ENCODE peak calls at places on chromosomes 6 and 20, in five cellular contexts. M is fibroblast of pulmonary artery; G is GM04504; V is stimulated activated CD4-positive, alpha-beta T cell treated with anti-CD3 and anti-CD28 coated beads, TNF-alpha, amount 100 ng/mL, for 24 hours; N is adrenal gland. A is an unnamed sample.

GRCh38 chr6:44230034-44230675 is 6.8 kb downstream of the SLC29A1 start:
- DNase-seq in G (no peak), N (no peak), V (no peak), M (no peak), A (no peak)

GRCh38 chr20:2379511-2380229 is 1.0 kb upstream of the TGM6 start:
- DNase-seq in N (no peak), V (peak), M (no peak), G (no peak), A (no peak)

GRCh38 chr6:121627761-121628160 is 192.3 kb downstream of the GJA1 start:
- DNase-seq in N (peak), G (no peak), V (no peak), M (no peak), A (no peak)

GRCh38 chr6:105482227-105482839 is 79.5 kb upstream of the PREP start:
- DNase-seq in M (peak), V (no peak), G (peak), N (peak), A (peak)

GRCh38 chr6:154932562-154933027 is 62.5 kb upstream of the TIAM2 start:
- DNase-seq in N (no peak), G (peak), M (peak), V (no peak), A (peak)

GRCh38 chr6:135166515-135166914 is 14.6 kb upstream of the MYB start:
- DNase-seq in M (no peak), N (no peak), G (no peak), V (no peak), A (no peak)

GRCh38 chr6:33430991-33431879 is 11.4 kb downstream of the SYNGAP1 start:
- DNase-seq in G (no peak), M (peak), V (peak), N (no peak), A (peak)

GRCh38 chr6:89690944-89691324 is 52.4 kb upstream of the LYRM2 start:
- DNase-seq in G (no peak), V (no peak), N (no peak), M (no peak), A (no peak)

GRCh38 chr6:24403501-24403824 is 727 bp downstream of the MRS2 start:
- DNase-seq in V (no peak), M (no peak), N (no peak), G (no peak), A (no peak)

GRCh38 chr6:56938634-56939294 is 16.1 kb upstream of the BEND6 start:
- DNase-seq in V (peak), N (peak), M (peak), G (peak), A (peak)

GRCh38 chr20:22418738-22419137 is 165.6 kb downstream of the FOXA2 start:
- DNase-seq in G (no peak), N (no peak), M (no peak), V (no peak), A (no peak)

GRCh38 chr6:168343239-168344167 is 23.9 kb upstream of the DACT2 start:
- DNase-seq in V (no peak), N (no peak), G (no peak), M (no peak), A (no peak)

GRCh38 chr6:9482030-9482731 is 932.7 kb downstream of the TFAP2A start:
- DNase-seq in G (peak), V (no peak), M (peak), N (no peak), A (peak)

GRCh38 chr6:31446481-31446880 is 43.1 kb downstream of the MICA start:
- DNase-seq in V (no peak), M (no peak), G (no peak), N (no peak), A (no peak)

GRCh38 chr6:5752282-5752681 is 254.4 kb downstream of the NRN1 start:
- DNase-seq in G (peak), V (no peak), N (no peak), M (peak), A (peak)

GRCh38 chr6:159107451-159108260 is 61.5 kb upstream of the FNDC1 start:
- DNase-seq in N (peak), G (no peak), M (no peak), V (peak), A (no peak)

GRCh38 chr6:53831081-53831839 is 36.5 kb downstream of the LRRC1 start:
- DNase-seq in G (no peak), V (no peak), M (no peak), N (no peak), A (no peak)

GRCh38 chr6:170423030-170423429 is 116.5 kb downstream of the FAM120B start:
- DNase-seq in V (no peak), G (no peak), M (no peak), N (no peak), A (no peak)

GRCh38 chr6:41675176-41675767 is 37.0 kb downstream of the MDFI start:
- DNase-seq in M (no peak), G (no peak), V (no peak), N (no peak), A (no peak)

GRCh38 chr6:87124074-87124473 is 29.2 kb upstream of the CGA start:
- DNase-seq in M (no peak), N (no peak), G (no peak), V (no peak), A (no peak)

GRCh38 chr6:23081701-23082100 is 512.3 kb downstream of the HDGFL1 start:
- DNase-seq in M (no peak), V (no peak), G (no peak), N (no peak), A (no peak)

GRCh38 chr6:11201772-11202512 is 30.5 kb downstream of the NEDD9 start:
- DNase-seq in M (no peak), V (no peak), G (no peak), N (no peak), A (no peak)

GRCh38 chr20:6533828-6534388 is 233.6 kb upstream of the BMP2 start:
- DNase-seq in M (peak), V (no peak), N (no peak), G (peak), A (peak)

GRCh38 chr6:53294095-53294494 is 54.7 kb downstream of the ELOVL5 start:
- DNase-seq in G (no peak), N (no peak), M (peak), V (no peak), A (no peak)

GRCh38 chr6:35036828-35037095 is 104.4 kb downstream of the TCP11 start:
- DNase-seq in G (no peak), V (no peak), N (no peak), M (no peak), A (no peak)

GRCh38 chr6:150377211-150377781 is 8.5 kb downstream of the IYD start:
- DNase-seq in V (no peak), N (no peak), M (no peak), G (no peak), A (no peak)

GRCh38 chr6:14638932-14639875 is 521.6 kb downstream of the CD83 start:
- DNase-seq in N (peak), V (no peak), G (peak), M (peak), A (no peak)

GRCh38 chr20:31505903-31506302 is 8.3 kb upstream of the HM13 start:
- DNase-seq in N (no peak), G (no peak), M (no peak), V (no peak), A (no peak)

GRCh38 chr6:148457137-148457842 is 114.7 kb downstream of the SASH1 start:
- DNase-seq in M (peak), N (no peak), G (peak), V (no peak), A (peak)

GRCh38 chr6:115932481-115932880 is 128.2 kb downstream of the FRK start:
- DNase-seq in G (no peak), N (no peak), V (no peak), M (no peak), A (no peak)

GRCh38 chr20:43448748-43449535 is 8.8 kb upstream of the SRSF6 start:
- DNase-seq in V (peak), M (peak), G (peak), N (peak), A (peak)

GRCh38 chr20:48166082-48166835 is 381.0 kb upstream of the SULF2 start:
- DNase-seq in G (no peak), V (no peak), M (no peak), N (no peak), A (no peak)

GRCh38 chr6:4281341-4282293 is 146.2 kb upstream of the ECI2 start:
- DNase-seq in M (peak), G (no peak), N (peak), V (peak), A (peak)

GRCh38 chr6:133240511-133241087 is 558 bp upstream of the EYA4 start:
- DNase-seq in M (no peak), G (no peak), N (no peak), V (no peak), A (no peak)